ENCODE peak calls at places on chromosomes 7 and 10, in ten cellular contexts. Z, L, W, N, Q, U, R, K, S and M are unnamed samples.

GRCh38 chr10:76583711-76584161 is 1053.9 kb downstream of the KCNMA1 start:
- DNase-seq in Z (no peak), L (no peak), W (peak), N (no peak), Q (no peak), U (no peak), R (peak), K (no peak), S (peak), M (peak)

GRCh38 chr10:46267132-46267985 is 19.4 kb upstream of the ANTXRL start:
- DNase-seq in Z (no peak), L (no peak), W (no peak), N (no peak), Q (no peak), U (no peak), R (no peak), K (no peak), S (no peak), M (no peak)

GRCh38 chr10:15181576-15182156 is 13.2 kb upstream of the NMT2 start:
- DNase-seq in Z (no peak), L (no peak), W (no peak), N (no peak), Q (no peak), U (no peak), R (no peak), K (no peak), S (no peak), M (peak)

GRCh38 chr7:76293407-76293901 is 9.0 kb upstream of the HSPB1 start:
- DNase-seq in Z (no peak), L (no peak), W (no peak), N (no peak), Q (no peak), U (no peak), R (no peak), K (peak), S (no peak), M (peak)

GRCh38 chr7:120926943-120927346 is 23.6 kb upstream of the ING3 start:
- DNase-seq in Z (no peak), L (no peak), W (no peak), N (no peak), Q (no peak), U (no peak), R (no peak), K (peak), S (no peak), M (peak)

GRCh38 chr10:32041290-32042028 is 14.8 kb downstream of the KIF5B start:
- DNase-seq in Z (no peak), L (no peak), W (no peak), N (no peak), Q (no peak), U (no peak), R (no peak), K (no peak), S (no peak), M (no peak)

GRCh38 chr7:44289341-44290249 is 35.8 kb downstream of the CAMK2B start:
- DNase-seq in Z (no peak), L (no peak), W (no peak), N (no peak), Q (peak), U (peak), R (no peak), K (no peak), S (no peak), M (no peak)

GRCh38 chr7:47520408-47520807 is 61.5 kb downstream of the TNS3 start:
- DNase-seq in Z (no peak), L (no peak), W (peak), N (no peak), Q (peak), U (peak), R (no peak), K (no peak), S (no peak), M (no peak)

GRCh38 chr7:128869138-128869943 is 6.7 kb downstream of the ATP6V1F start:
- DNase-seq in Z (no peak), L (peak), W (peak), N (peak), Q (peak), U (peak), R (no peak), K (peak), S (no peak), M (peak)

GRCh38 chr10:22693371-22693784 is 21.0 kb downstream of the PIP4K2A start:
- DNase-seq in Z (no peak), L (no peak), W (peak), N (no peak), Q (no peak), U (no peak), R (no peak), K (no peak), S (no peak), M (peak)

GRCh38 chr10:122655524-122656307 is 43.9 kb downstream of the C10orf120 start:
- DNase-seq in Z (no peak), L (no peak), W (no peak), N (no peak), Q (no peak), U (no peak), R (no peak), K (no peak), S (no peak), M (no peak)